ENCODE peak calls at places on chromosome 13, in four cellular contexts. F is CD4-positive, CD25-positive, alpha-beta regulatory T cell; S is GM23248; Q is esophagus squamous epithelium. I is an unnamed sample.

GRCh38 chr13:42852102-42852501 is 70.7 kb downstream of the FAM216B start:
- DNase-seq in S (no peak), F (no peak), Q (no peak), I (no peak)

GRCh38 chr13:30148171-30148754 is 159.1 kb downstream of the KATNAL1 start:
- DNase-seq in S (no peak), Q (no peak), F (no peak), I (no peak)

GRCh38 chr13:79456051-79456450 is 24.9 kb upstream of the NDFIP2 start:
- DNase-seq in Q (no peak), F (no peak), S (no peak), I (no peak)

GRCh38 chr13:95456837-95457236 is 95.7 kb upstream of the CLDN10 start:
- DNase-seq in F (no peak), Q (no peak), S (no peak), I (no peak)

GRCh38 chr13:30789360-30789862 is 54.1 kb downstream of the ALOX5AP start:
- DNase-seq in S (peak), F (no peak), Q (no peak), I (no peak)

GRCh38 chr13:39401756-39402155 is 201.2 kb downstream of the LHFPL6 start:
- DNase-seq in Q (no peak), F (no peak), S (no peak), I (no peak)

GRCh38 chr13:112137144-112137543 is 70.2 kb downstream of the SOX1 start:
- DNase-seq in S (no peak), F (no peak), Q (no peak), I (no peak)

GRCh38 chr13:27408074-27408473 is 16.3 kb upstream of the GTF3A start:
- DNase-seq in F (no peak), Q (no peak), S (no peak), I (peak)

GRCh38 chr13:113647351-113648217 is 10.4 kb downstream of the ATP4B start:
- DNase-seq in F (no peak), S (peak), Q (peak), I (peak)

GRCh38 chr13:89897681-89898080 is 1449.8 kb upstream of the MIR17HG start:
- DNase-seq in Q (no peak), F (no peak), S (no peak), I (no peak)

GRCh38 chr13:63948045-63948444 is 2532.4 kb upstream of the PCDH20 start:
- DNase-seq in Q (no peak), F (no peak), S (no peak), I (no peak)

GRCh38 chr13:28805193-28805819 is 14.8 kb upstream of the MTUS2 start:
- DNase-seq in Q (no peak), F (no peak), S (peak), I (no peak)

GRCh38 chr13:98384739-98385138 is 192.2 kb downstream of the STK24 start:
- DNase-seq in F (no peak), S (peak), Q (no peak), I (no peak)

I was measured in ascending aorta.